ENCODE peak calls at places on chromosomes 3 and 15, in seven cellular contexts. G is EH, U is fibroblast of villous mesenchyme, S is fibroblast of the aortic adventitia, X is H7, F is Peyer's patch, V is NCI-H748 treated with DMSO at 0.1 percent for 48 hours. Z is an unnamed sample.

GRCh38 chr3:196122021-196122687 is 40.3 kb upstream of the TFRC start:
- DNase-seq in G (no peak), U (peak), S (no peak), X (no peak), F (no peak), V (no peak), Z (no peak)

GRCh38 chr3:16094644-16095272 is 79.7 kb upstream of the GALNT15 start:
- DNase-seq in G (no peak), U (no peak), S (peak), X (no peak), F (no peak), V (no peak), Z (no peak)

GRCh38 chr3:47910777-47911440 is 105.3 kb downstream of the MAP4 start:
- DNase-seq in G (peak), U (peak), S (peak), X (no peak), F (no peak), V (no peak), Z (no peak)

GRCh38 chr3:99319961-99320360 is 318.4 kb upstream of the COL8A1 start:
- DNase-seq in G (peak), U (peak), S (peak), X (no peak), F (no peak), V (no peak), Z (no peak)

GRCh38 chr3:129278970-129279906 is 568 bp downstream of the HMCES start:
- DNase-seq in G (peak), U (peak), S (peak), X (peak), F (peak), V (no peak), Z (peak)

GRCh38 chr3:127660621-127661253 is 12.0 kb upstream of the ABTB1 start:
- DNase-seq in G (no peak), U (no peak), S (no peak), X (no peak), F (no peak), V (no peak), Z (no peak)

GRCh38 chr15:93997071-93997658 is 234.2 kb upstream of the MCTP2 start:
- DNase-seq in G (peak), U (peak), S (peak), X (no peak), F (no peak), V (no peak), Z (no peak)

GRCh38 chr15:101209285-101209821 is 42.5 kb downstream of the CHSY1 start:
- DNase-seq in G (no peak), U (no peak), S (no peak), X (no peak), F (no peak), V (no peak), Z (no peak)

GRCh38 chr3:126314305-126315082 is 42.7 kb downstream of the KLF15 start:
- DNase-seq in G (no peak), U (peak), S (no peak), X (no peak), F (no peak), V (no peak), Z (no peak)

GRCh38 chr15:33160054-33160453 is 34.5 kb downstream of the FMN1 start:
- DNase-seq in G (no peak), U (no peak), S (no peak), X (no peak), F (no peak), V (no peak), Z (no peak)

GRCh38 chr15:22902981-22903380 is 64.5 kb downstream of the NIPA2 start:
- DNase-seq in G (no peak), U (no peak), S (no peak), X (peak), F (no peak), V (no peak), Z (no peak)

GRCh38 chr3:122299872-122300460 is 25.1 kb upstream of the CSTA start:
- DNase-seq in G (peak), U (peak), S (no peak), X (peak), F (peak), V (no peak), Z (no peak)

GRCh38 chr15:59424626-59425025 is 13.4 kb upstream of the FAM81A start:
- DNase-seq in G (no peak), U (no peak), S (no peak), X (no peak), F (no peak), V (peak), Z (no peak)

GRCh38 chr3:102301155-102301554 is 133.7 kb upstream of the ZPLD1 start:
- DNase-seq in G (no peak), U (no peak), S (no peak), X (no peak), F (no peak), V (no peak), Z (no peak)

GRCh38 chr3:119659584-119660291 is 651 bp downstream of the POPDC2 start:
- DNase-seq in G (no peak), U (no peak), S (no peak), X (no peak), F (no peak), V (no peak), Z (no peak)

GRCh38 chr3:45182915-45183881 is 37.0 kb upstream of the CDCP1 start:
- DNase-seq in G (peak), U (peak), S (peak), X (peak), F (peak), V (no peak), Z (peak)

GRCh38 chr3:52109556-52110380 is 44.5 kb downstream of the POC1A start:
- DNase-seq in G (no peak), U (peak), S (peak), X (no peak), F (no peak), V (no peak), Z (no peak)

GRCh38 chr3:134058728-134059601 is 29.2 kb upstream of the SLCO2A1 start:
- DNase-seq in G (no peak), U (no peak), S (no peak), X (no peak), F (no peak), V (no peak), Z (no peak)

GRCh38 chr15:70853270-70853854 is 595 bp downstream of the LARP6 start:
- DNase-seq in G (peak), U (peak), S (peak), X (peak), F (no peak), V (peak), Z (peak)

GRCh38 chr15:92324036-92324963 is 69.4 kb upstream of the ST8SIA2 start:
- DNase-seq in G (no peak), U (no peak), S (no peak), X (no peak), F (no peak), V (peak), Z (no peak)

GRCh38 chr15:64046347-64047153 is at the start of gene DAPK2:
- DNase-seq in G (peak), U (peak), S (peak), X (peak), F (peak), V (no peak), Z (peak)

GRCh38 chr3:66778749-66779148 is 219.4 kb upstream of the KBTBD8 start:
- DNase-seq in G (no peak), U (no peak), S (no peak), X (no peak), F (no peak), V (no peak), Z (no peak)

GRCh38 chr3:48716508-48716981 is 476 bp downstream of the IP6K2 start:
- DNase-seq in G (no peak), U (peak), S (no peak), X (peak), F (peak), V (peak), Z (peak)

GRCh38 chr3:61997112-61997511 is 376.2 kb downstream of the FEZF2 start:
- DNase-seq in G (no peak), U (no peak), S (peak), X (no peak), F (no peak), V (no peak), Z (no peak)

GRCh38 chr15:100042558-100042957 is 299.2 kb downstream of the ADAMTS17 start:
- DNase-seq in G (peak), U (peak), S (no peak), X (no peak), F (no peak), V (no peak), Z (no peak)

GRCh38 chr3:160225181-160226025 is at the start of gene C3orf80:
- DNase-seq in G (peak), U (peak), S (peak), X (peak), F (peak), V (no peak), Z (peak)

GRCh38 chr3:172836390-172836997 is 86.0 kb downstream of the ECT2 start:
- DNase-seq in G (peak), U (peak), S (peak), X (peak), F (peak), V (peak), Z (peak)

GRCh38 chr15:63379492-63380150 is 2.0 kb downstream of the CA12 start:
- DNase-seq in G (no peak), U (no peak), S (peak), X (no peak), F (peak), V (no peak), Z (no peak)

GRCh38 chr3:194675081-194675640 is 3.2 kb upstream of the LSG1 start:
- DNase-seq in G (no peak), U (no peak), S (no peak), X (no peak), F (no peak), V (no peak), Z (no peak)

GRCh38 chr3:194091141-194091540 is 44.8 kb upstream of the HES1 start:
- DNase-seq in G (peak), U (peak), S (no peak), X (no peak), F (peak), V (no peak), Z (no peak)

Z was measured in transverse colon.